ENCODE peak calls at places on chromosomes 5 and 9, in seven cellular contexts. R is cardiac muscle cell, D is pancreas, F is breast epithelium, E is endothelial cell of umbilical vein, W is fibroblast of lung, A is neural progenitor cell. Q is an unnamed sample. For H3K36me3 and H3K27me3, the result is how much of the 10 kb centered on the place peaks cover.

GRCh38 chr9:118809160-118809625 is 560.0 kb downstream of the BRINP1 start:
- DNase-seq in R (no peak), D (peak), F (no peak), E (no peak), W (no peak), A (peak), Q (peak)

GRCh38 chr5:115209279-115209678 is 39.6 kb upstream of the TRIM36 start:
- DNase-seq in R (no peak), D (peak), F (no peak), E (no peak), W (peak), A (no peak), Q (no peak)

GRCh38 chr5:81854915-81855314 is 104.0 kb upstream of the SSBP2 start:
- DNase-seq in R (no peak), D (no peak), F (no peak), E (no peak), W (no peak), A (no peak), Q (no peak)

GRCh38 chr5:119049824-119050449 is 20.9 kb upstream of the DMXL1 start:
- DNase-seq in R (no peak), D (no peak), F (no peak), E (no peak), W (peak), A (no peak), Q (peak)

GRCh38 chr9:79570449-79571308 is 1.1 kb upstream of the TLE4 start:
- DNase-seq in R (peak), D (peak), F (peak), E (peak), W (peak), A (peak), Q (peak)

GRCh38 chr5:77356740-77357139 is 135.4 kb downstream of the WDR41 start:
- DNase-seq in R (no peak), D (no peak), F (no peak), E (no peak), W (peak), A (no peak), Q (no peak)

GRCh38 chr9:133737071-133737773 is 930 bp downstream of the SARDH start:
- DNase-seq in R (no peak), D (no peak), F (no peak), E (no peak), W (no peak), A (peak), Q (no peak)

GRCh38 chr9:127927457-127928231 is 2.9 kb downstream of the PIP5KL1 start:
- DNase-seq in R (peak), D (peak), F (peak), E (no peak), W (no peak), A (peak), Q (peak)

GRCh38 chr5:31556461-31556860 is 24.4 kb downstream of the C5orf22 start:
- DNase-seq in R (no peak), D (no peak), F (no peak), E (no peak), W (no peak), A (no peak), Q (no peak)

GRCh38 chr9:21674894-21675293 is 127.5 kb upstream of the MTAP start:
- DNase-seq in R (no peak), D (no peak), F (no peak), E (peak), W (peak), A (no peak), Q (no peak)

GRCh38 chr5:153659337-153659736 is 168.9 kb downstream of the GRIA1 start:
- DNase-seq in R (peak), D (no peak), F (no peak), E (no peak), W (peak), A (no peak), Q (no peak)

GRCh38 chr5:78127875-78128274 is 166.6 kb downstream of the AP3B1 start:
- DNase-seq in R (peak), D (no peak), F (no peak), E (no peak), W (no peak), A (peak), Q (peak)

GRCh38 chr5:156469636-156470035 is 142.7 kb downstream of the SGCD start:
- DNase-seq in R (no peak), D (no peak), F (no peak), E (no peak), W (no peak), A (no peak), Q (no peak)

GRCh38 chr5:132483101-132483500 is 7.5 kb downstream of the IRF1 start:
- DNase-seq in R (no peak), D (no peak), F (no peak), E (no peak), W (no peak), A (no peak), Q (no peak)

GRCh38 chr5:66993882-66994281 is 202.7 kb downstream of the CD180 start:
- DNase-seq in R (no peak), D (no peak), F (no peak), E (no peak), W (no peak), A (no peak), Q (no peak)

GRCh38 chr5:132265336-132266030 is 8.0 kb downstream of the PDLIM4 start:
- DNase-seq in R (no peak), D (no peak), F (peak), E (peak), W (peak), A (no peak), Q (peak)

GRCh38 chr5:157874861-157875260 is 15.9 kb upstream of the CLINT1 start:
- DNase-seq in R (no peak), D (no peak), F (no peak), E (no peak), W (no peak), A (no peak), Q (no peak)

GRCh38 chr9:130405657-130406257 is 39.0 kb upstream of the ASS1 start:
- DNase-seq in R (no peak), D (no peak), F (no peak), E (no peak), W (no peak), A (no peak), Q (no peak)

GRCh38 chr9:79569814-79570448 is 1.8 kb upstream of the TLE4 start:
- DNase-seq in R (peak), D (no peak), F (no peak), E (peak), W (no peak), A (no peak), Q (no peak)

GRCh38 chr9:120353501-120353900 is 226.5 kb downstream of the CDK5RAP2 start:
- DNase-seq in R (peak), D (no peak), F (no peak), E (no peak), W (peak), A (no peak), Q (no peak)

GRCh38 chr9:127846451-127847154 is 7.9 kb downstream of the ENG start:
- DNase-seq in R (no peak), D (peak), F (no peak), E (peak), W (peak), A (no peak), Q (no peak)

GRCh38 chr5:60649288-60649917 is 50.6 kb downstream of the DEPDC1B start:
- DNase-seq in R (peak), D (no peak), F (no peak), E (peak), W (peak), A (no peak), Q (no peak)

GRCh38 chr5:132500244-132500930 is 9.8 kb upstream of the IRF1 start:
- DNase-seq in R (no peak), D (no peak), F (peak), E (no peak), W (no peak), A (no peak), Q (peak)

GRCh38 chr5:19855031-19855430 is 133.0 kb downstream of the CDH18 start:
- DNase-seq in R (no peak), D (no peak), F (no peak), E (no peak), W (peak), A (no peak), Q (no peak)

GRCh38 chr9:89359018-89359417 is 40.7 kb downstream of the SECISBP2 start:
- DNase-seq in R (peak), D (peak), F (no peak), E (peak), W (peak), A (peak), Q (peak)

GRCh38 chr9:22079873-22080341 is 70.8 kb upstream of the CDKN2B start:
- DNase-seq in R (no peak), D (peak), F (peak), E (no peak), W (peak), A (no peak), Q (no peak)

GRCh38 chr5:102600964-102601363 is 102.2 kb upstream of the SLCO6A1 start:
- DNase-seq in R (no peak), D (no peak), F (no peak), E (no peak), W (peak), A (no peak), Q (no peak)

GRCh38 chr9:38232895-38233294 is 159.6 kb upstream of the ALDH1B1 start:
- DNase-seq in R (no peak), D (no peak), F (no peak), E (no peak), W (no peak), A (no peak), Q (no peak)

GRCh38 chr9:118957585-118957984 is 411.6 kb downstream of the BRINP1 start:
- DNase-seq in R (no peak), D (no peak), F (no peak), E (no peak), W (peak), A (no peak), Q (no peak)

GRCh38 chr9:87604886-87605588 is 107.4 kb downstream of the DAPK1 start:
- DNase-seq in R (no peak), D (no peak), F (no peak), E (no peak), W (no peak), A (no peak), Q (no peak)

GRCh38 chr9:87605676-87606075 is 108.0 kb downstream of the DAPK1 start:
- DNase-seq in R (no peak), D (no peak), F (no peak), E (no peak), W (no peak), A (no peak), Q (no peak)

GRCh38 chr9:87607859-87608258 is 110.2 kb downstream of the DAPK1 start:
- DNase-seq in R (no peak), D (no peak), F (no peak), E (peak), W (no peak), A (no peak), Q (no peak)

GRCh38 chr9:87609002-87609401 is 111.3 kb downstream of the DAPK1 start:
- DNase-seq in R (no peak), D (no peak), F (no peak), E (no peak), W (no peak), A (no peak), Q (no peak)

GRCh38 chr9:87606921-87607521 is 109.4 kb downstream of the DAPK1 start:
- DNase-seq in R (no peak), D (no peak), F (no peak), E (peak), W (peak), A (peak), Q (no peak)
- H3K4me3 ChIP-seq in R (no peak), D (no peak), F (no peak), E (no peak), W (no peak), A (no peak), Q (no peak)

GRCh38 chr9:136259517-136259813 is 13.9 kb upstream of the QSOX2 start:
- DNase-seq in R (no peak), D (no peak), F (no peak), E (no peak), W (no peak), A (no peak), Q (no peak)
- H3K36me3 ChIP-seq in R (under half), D (under half), F (under half), E (under half), W (under half), A (under half), Q (under half)

DNA sequence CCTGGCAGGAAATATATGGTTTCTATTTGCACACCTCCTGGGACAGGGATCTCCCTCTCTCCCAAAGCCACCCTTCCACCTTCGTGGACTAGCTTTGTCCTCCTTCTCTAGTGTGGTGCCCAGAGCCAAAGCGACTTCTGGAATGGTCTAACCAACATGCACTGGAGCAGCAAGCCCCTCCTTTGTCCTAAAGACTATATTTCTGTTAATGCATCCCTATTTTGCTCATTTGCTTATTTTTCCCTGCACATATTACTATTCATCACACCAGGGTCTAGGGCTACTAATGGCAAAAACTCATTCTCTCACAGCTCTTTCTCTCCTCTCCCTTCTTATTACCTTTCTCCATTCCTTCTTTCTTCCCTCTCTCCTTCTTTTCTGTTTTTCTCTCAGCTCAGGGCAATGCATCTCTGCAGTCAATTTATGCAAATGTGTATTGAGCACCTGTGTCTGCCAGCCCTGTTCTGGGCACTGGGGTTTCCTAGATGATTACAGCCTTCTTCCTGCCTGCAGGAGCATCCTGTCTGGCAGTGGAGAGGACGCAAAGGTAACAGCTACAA is 2.8 kb upstream of the NEURL1B start:
- DNase-seq in R (no peak), D (no peak), F (no peak), E (no peak), W (no peak), A (no peak), Q (no peak)
- H3K27me3 ChIP-seq in R (under half), D (under half), F (under half), E (under half), W (under half), A (under half), Q (under half)

GRCh38 chr9:107285292-107285691 is 2.2 kb downstream of the RAD23B start:
- DNase-seq in R (no peak), D (no peak), F (no peak), E (peak), W (no peak), A (no peak), Q (no peak)
- H3K4me3 ChIP-seq in R (peak), D (no peak), F (peak), E (peak), W (peak), A (peak), Q (peak)